ENCODE peak calls at places on chromosome 14, in six cellular contexts. One of them, this sample, is unnamed. For H3K4me1, the result is how much of the 10 kb centered on the place peaks cover.

GRCh38 chr14:74684444-74684843 is 28.4 kb downstream of the AREL1 start:
- DNase-seq in body of pancreas: no peak
- DNase-seq in ovary: no peak
- DNase-seq in stomach: no peak
- DNase-seq in left ventricle myocardium inferior: no peak
- DNase-seq in CD8-positive, alpha-beta T cell: no peak
- DNase-seq in this sample: no peak

GRCh38 chr14:84750284-84750683 is 779.7 kb upstream of the FLRT2 start:
- DNase-seq in body of pancreas: no peak
- DNase-seq in ovary: no peak
- DNase-seq in stomach: no peak
- DNase-seq in left ventricle myocardium inferior: no peak
- DNase-seq in CD8-positive, alpha-beta T cell: no peak
- DNase-seq in this sample: no peak

GRCh38 chr14:72549026-72549425 is 344.9 kb downstream of the DPF3 start:
- DNase-seq in body of pancreas: no peak
- DNase-seq in ovary: no peak
- DNase-seq in stomach: no peak
- DNase-seq in left ventricle myocardium inferior: no peak
- DNase-seq in CD8-positive, alpha-beta T cell: no peak
- DNase-seq in this sample: no peak

GRCh38 chr14:57362356-57362755 is 28.0 kb upstream of the NAA30 start:
- DNase-seq in body of pancreas: no peak
- DNase-seq in ovary: no peak
- DNase-seq in stomach: no peak
- DNase-seq in left ventricle myocardium inferior: no peak
- DNase-seq in CD8-positive, alpha-beta T cell: no peak
- DNase-seq in this sample: no peak

GRCh38 chr14:100486025-100486828 is 101.0 kb downstream of the BEGAIN start:
- DNase-seq in body of pancreas: peak
- DNase-seq in ovary: peak
- DNase-seq in stomach: peak
- DNase-seq in left ventricle myocardium inferior: peak
- DNase-seq in CD8-positive, alpha-beta T cell: peak
- DNase-seq in this sample: peak

GRCh38 chr14:71680733-71681387 is 251.4 kb upstream of the RGS6 start:
- DNase-seq in body of pancreas: no peak
- DNase-seq in ovary: no peak
- DNase-seq in stomach: no peak
- DNase-seq in left ventricle myocardium inferior: no peak
- DNase-seq in CD8-positive, alpha-beta T cell: no peak
- DNase-seq in this sample: no peak

GRCh38 chr14:20632831-20633771 is 8.4 kb downstream of the OR6S1 start:
- DNase-seq in body of pancreas: peak
- DNase-seq in ovary: no peak
- DNase-seq in stomach: peak
- DNase-seq in left ventricle myocardium inferior: no peak
- DNase-seq in CD8-positive, alpha-beta T cell: peak
- DNase-seq in this sample: peak

GRCh38 chr14:36105401-36105800 is 71.1 kb downstream of the PTCSC3 start:
- DNase-seq in body of pancreas: no peak
- DNase-seq in ovary: no peak
- DNase-seq in stomach: no peak
- DNase-seq in left ventricle myocardium inferior: no peak
- DNase-seq in CD8-positive, alpha-beta T cell: no peak
- DNase-seq in this sample: no peak

GRCh38 chr14:102034301-102034700 is 52.5 kb downstream of the HSP90AA1 start:
- DNase-seq in body of pancreas: no peak
- DNase-seq in ovary: no peak
- DNase-seq in stomach: no peak
- DNase-seq in left ventricle myocardium inferior: no peak
- DNase-seq in CD8-positive, alpha-beta T cell: no peak
- DNase-seq in this sample: no peak

GRCh38 chr14:52995998-52996397 is 45.1 kb upstream of the FERMT2 start:
- DNase-seq in body of pancreas: no peak
- DNase-seq in ovary: no peak
- DNase-seq in stomach: no peak
- DNase-seq in left ventricle myocardium inferior: no peak
- DNase-seq in CD8-positive, alpha-beta T cell: no peak
- DNase-seq in this sample: no peak

GRCh38 chr14:52996493-52996892 is 45.6 kb upstream of the FERMT2 start:
- DNase-seq in body of pancreas: no peak
- DNase-seq in ovary: no peak
- DNase-seq in stomach: no peak
- DNase-seq in left ventricle myocardium inferior: no peak
- DNase-seq in CD8-positive, alpha-beta T cell: no peak
- DNase-seq in this sample: no peak

GRCh38 chr14:53002576-53002975 is 51.7 kb upstream of the FERMT2 start:
- DNase-seq in body of pancreas: no peak
- DNase-seq in ovary: no peak
- DNase-seq in stomach: no peak
- DNase-seq in left ventricle myocardium inferior: no peak
- DNase-seq in CD8-positive, alpha-beta T cell: no peak
- DNase-seq in this sample: no peak

GRCh38 chr14:53001787-53002378 is 51.0 kb upstream of the FERMT2 start:
- DNase-seq in body of pancreas: no peak
- DNase-seq in ovary: no peak
- DNase-seq in stomach: no peak
- DNase-seq in left ventricle myocardium inferior: peak
- DNase-seq in CD8-positive, alpha-beta T cell: no peak
- DNase-seq in this sample: peak

GRCh38 chr14:52998376-52999010 is 47.6 kb upstream of the FERMT2 start:
- DNase-seq in body of pancreas: no peak
- DNase-seq in ovary: no peak
- DNase-seq in stomach: no peak
- DNase-seq in left ventricle myocardium inferior: no peak
- DNase-seq in CD8-positive, alpha-beta T cell: no peak
- DNase-seq in this sample: no peak
- H3K4me3 ChIP-seq in body of pancreas: no peak
- H3K4me3 ChIP-seq in ovary: no peak
- H3K4me3 ChIP-seq in stomach: no peak
- H3K4me3 ChIP-seq in left ventricle myocardium inferior: no peak
- H3K4me3 ChIP-seq in CD8-positive, alpha-beta T cell: no peak
- H3K4me3 ChIP-seq in this sample: no peak

GRCh38 chr14:60101801-60102200 is 10.1 kb downstream of the PCNX4 start:
- DNase-seq in body of pancreas: no peak
- DNase-seq in ovary: no peak
- DNase-seq in stomach: no peak
- DNase-seq in left ventricle myocardium inferior: no peak
- DNase-seq in CD8-positive, alpha-beta T cell: no peak
- DNase-seq in this sample: no peak
- H3K4me1 ChIP-seq in body of pancreas: under half
- H3K4me1 ChIP-seq in ovary: under half
- H3K4me1 ChIP-seq in stomach: under half
- H3K4me1 ChIP-seq in left ventricle myocardium inferior: half or more
- H3K4me1 ChIP-seq in CD8-positive, alpha-beta T cell: under half
- H3K4me1 ChIP-seq in this sample: under half

DNA sequence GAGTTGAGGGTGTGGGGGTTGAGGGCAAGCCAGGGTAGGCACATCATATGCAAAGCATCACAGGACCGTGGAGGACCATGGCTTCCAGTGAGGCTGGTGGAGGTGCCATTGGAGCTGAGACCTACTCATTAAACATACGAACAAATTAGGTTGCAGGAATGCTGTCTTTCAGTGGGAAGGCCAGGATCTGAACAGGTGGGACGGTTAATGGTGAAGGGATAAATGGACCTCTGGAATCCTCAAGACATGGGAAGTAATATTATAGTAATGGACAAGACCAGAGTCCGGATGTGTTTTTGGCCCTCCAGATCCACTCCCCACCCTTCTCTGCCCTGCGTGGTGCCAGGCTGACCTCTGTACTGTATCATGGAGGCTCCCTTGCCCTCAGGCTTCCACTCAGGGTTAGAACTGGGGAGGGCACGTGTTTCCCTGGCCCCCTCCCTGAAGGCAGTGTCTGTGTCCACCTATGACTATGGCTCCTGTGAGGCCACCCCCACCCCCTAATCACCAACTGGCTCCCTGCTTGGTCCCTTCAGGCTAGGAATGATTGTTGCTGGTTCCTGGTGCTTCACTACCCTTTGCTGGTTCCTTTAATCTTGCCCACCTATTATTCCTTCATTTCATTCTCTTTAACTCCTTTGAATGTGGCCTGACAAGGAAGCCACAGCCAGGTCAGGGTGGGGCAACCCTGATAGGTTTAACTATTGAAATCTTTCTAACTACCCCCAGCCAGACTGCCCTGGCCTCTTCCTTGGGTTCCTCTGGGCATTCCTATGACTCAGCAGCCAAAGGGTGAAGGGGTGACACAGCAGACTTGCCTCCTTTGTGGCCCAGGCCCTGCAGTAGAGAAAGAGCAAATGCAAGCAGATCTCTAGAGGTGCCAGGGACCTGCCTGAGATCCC is 10.7 kb downstream of the DHRS2 start:
- DNase-seq in body of pancreas: no peak
- DNase-seq in ovary: no peak
- DNase-seq in stomach: no peak
- DNase-seq in left ventricle myocardium inferior: no peak
- DNase-seq in CD8-positive, alpha-beta T cell: no peak
- DNase-seq in this sample: no peak
- H3K27ac ChIP-seq in body of pancreas: no peak
- H3K27ac ChIP-seq in ovary: no peak
- H3K27ac ChIP-seq in stomach: no peak
- H3K27ac ChIP-seq in left ventricle myocardium inferior: no peak
- H3K27ac ChIP-seq in CD8-positive, alpha-beta T cell: no peak
- H3K27ac ChIP-seq in this sample: no peak

DNA sequence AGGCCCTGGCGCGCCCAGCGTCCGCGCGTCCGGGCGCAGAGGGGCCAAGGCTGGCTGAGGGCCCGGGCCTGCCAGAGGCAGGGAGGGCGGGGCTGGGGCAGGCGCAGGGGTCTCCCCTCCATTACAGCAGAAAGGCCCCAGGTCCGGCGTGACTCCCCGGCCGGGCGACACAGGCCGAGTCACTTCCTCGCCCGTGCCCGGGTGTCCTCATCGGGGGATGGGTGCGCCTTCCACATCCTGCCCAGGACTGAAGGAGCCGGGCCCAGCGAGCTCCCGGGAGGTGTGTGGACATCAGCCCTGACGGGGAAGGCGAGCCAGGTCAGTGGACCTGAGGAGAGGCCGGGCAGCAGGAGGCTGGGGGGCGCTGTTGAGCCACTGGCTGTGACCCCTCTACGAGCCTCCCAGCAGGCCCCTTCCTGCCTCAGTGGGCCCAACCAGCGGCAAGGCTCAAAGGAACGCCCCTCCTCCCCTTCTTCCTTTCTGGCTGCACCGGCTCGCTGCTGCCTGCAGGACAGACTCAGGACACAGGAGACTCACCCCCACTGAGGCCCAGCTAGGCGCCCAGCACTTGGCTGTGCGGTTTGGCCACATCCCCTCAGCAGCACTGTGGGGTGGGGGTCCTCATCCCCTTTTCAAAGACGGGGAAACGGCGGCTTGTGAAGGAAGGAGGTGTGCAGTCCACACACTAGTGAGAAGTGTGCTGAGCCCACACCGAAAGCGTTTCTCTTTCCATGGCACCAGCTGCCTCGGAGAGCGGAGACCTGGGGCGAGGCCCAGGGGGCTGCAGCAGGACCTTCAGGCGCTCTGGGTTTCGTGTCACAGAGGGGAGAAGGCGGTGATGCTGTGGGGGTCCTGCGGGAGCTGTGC is 606 bp downstream of the TNFAIP2 start:
- DNase-seq in body of pancreas: no peak
- DNase-seq in ovary: peak
- DNase-seq in stomach: peak
- DNase-seq in left ventricle myocardium inferior: peak
- DNase-seq in CD8-positive, alpha-beta T cell: no peak
- DNase-seq in this sample: peak
- H3K4me3 ChIP-seq in body of pancreas: no peak
- H3K4me3 ChIP-seq in ovary: peak
- H3K4me3 ChIP-seq in stomach: peak
- H3K4me3 ChIP-seq in left ventricle myocardium inferior: peak
- H3K4me3 ChIP-seq in CD8-positive, alpha-beta T cell: no peak
- H3K4me3 ChIP-seq in this sample: peak

DNA sequence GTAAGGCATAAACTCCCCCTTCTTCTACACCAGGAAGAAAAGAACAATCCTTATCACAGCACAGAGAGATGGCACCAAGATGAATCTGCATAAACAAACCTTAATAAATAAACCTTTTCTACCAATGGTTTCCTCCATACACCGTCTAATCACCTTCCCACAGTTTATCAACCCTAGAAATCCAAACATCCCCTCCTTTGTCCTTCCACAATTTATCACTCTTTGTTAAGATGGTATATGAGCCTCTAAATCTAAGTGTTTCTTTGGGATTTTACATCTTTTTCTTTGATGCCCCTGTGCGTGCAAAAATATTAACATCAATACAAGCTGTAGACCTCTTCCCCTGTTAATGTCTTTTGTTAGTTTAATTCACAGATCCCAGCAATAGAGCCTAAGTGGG is 12.5 kb downstream of the DICER1 start:
- DNase-seq in body of pancreas: no peak
- DNase-seq in ovary: no peak
- DNase-seq in stomach: no peak
- DNase-seq in left ventricle myocardium inferior: no peak
- DNase-seq in CD8-positive, alpha-beta T cell: no peak
- DNase-seq in this sample: no peak
- H3K4me1 ChIP-seq in body of pancreas: half or more
- H3K4me1 ChIP-seq in ovary: under half
- H3K4me1 ChIP-seq in stomach: half or more
- H3K4me1 ChIP-seq in left ventricle myocardium inferior: half or more
- H3K4me1 ChIP-seq in CD8-positive, alpha-beta T cell: under half
- H3K4me1 ChIP-seq in this sample: under half

DNA sequence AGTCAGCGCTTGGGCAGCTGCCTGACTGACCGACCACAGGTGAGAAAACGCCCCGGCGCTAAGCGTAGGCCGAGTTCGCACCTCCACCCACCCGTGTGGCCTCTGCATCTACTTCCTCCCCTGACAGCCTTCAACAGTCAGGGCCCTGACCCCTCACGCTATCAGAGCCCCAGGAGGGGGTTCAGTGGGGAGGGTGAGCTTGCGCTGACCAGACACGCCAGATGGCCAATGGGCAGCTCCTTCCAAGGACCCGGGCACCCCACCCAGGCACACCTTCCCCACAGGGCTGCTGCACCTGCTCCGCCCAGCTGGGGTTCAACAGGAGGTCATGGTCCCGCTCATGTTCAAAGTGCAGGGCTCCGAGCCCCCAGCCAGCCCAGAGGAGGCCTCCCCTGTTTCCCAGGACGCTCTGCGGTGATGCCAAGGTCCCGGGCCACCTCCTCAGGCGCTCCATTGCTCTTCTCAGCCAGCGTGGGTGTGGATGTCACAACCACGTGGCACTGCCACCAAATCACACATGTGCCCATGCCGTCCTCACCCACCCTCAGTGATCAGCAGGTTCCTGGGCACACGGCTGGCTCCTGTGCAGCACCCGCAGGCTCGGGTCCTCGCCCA is 48.7 kb upstream of the BCL11B start:
- DNase-seq in body of pancreas: no peak
- DNase-seq in ovary: no peak
- DNase-seq in stomach: no peak
- DNase-seq in left ventricle myocardium inferior: no peak
- DNase-seq in CD8-positive, alpha-beta T cell: no peak
- DNase-seq in this sample: no peak
- H3K27ac ChIP-seq in body of pancreas: no peak
- H3K27ac ChIP-seq in ovary: no peak
- H3K27ac ChIP-seq in stomach: no peak
- H3K27ac ChIP-seq in left ventricle myocardium inferior: no peak
- H3K27ac ChIP-seq in CD8-positive, alpha-beta T cell: no peak
- H3K27ac ChIP-seq in this sample: no peak